ENCODE peak calls at places on chromosome 2, in four cellular contexts. K is breast epithelium, G is HL-60, Z is AG09309. M is an unnamed sample.

GRCh38 chr2:58601017-58601416 is 359.9 kb upstream of the FANCL start:
- DNase-seq in Z (no peak), K (no peak), G (peak), M (peak)

GRCh38 chr2:176415946-176416499 is 146.8 kb downstream of the MTX2 start:
- DNase-seq in G (no peak), K (no peak), Z (no peak), M (no peak)

GRCh38 chr2:67974564-67975430 is 88.0 kb downstream of the C1D start:
- DNase-seq in Z (no peak), K (no peak), G (no peak), M (no peak)

GRCh38 chr2:190408538-190409271 is 550 bp downstream of the MFSD6 start:
- DNase-seq in G (peak), Z (no peak), K (peak), M (no peak)

GRCh38 chr2:195768454-195768853 is 111.4 kb downstream of the SLC39A10 start:
- DNase-seq in K (no peak), G (no peak), Z (no peak), M (no peak)

GRCh38 chr2:27914046-27914792 is 23.7 kb downstream of the BABAM2 start:
- DNase-seq in G (no peak), K (no peak), Z (no peak), M (no peak)

GRCh38 chr2:233252227-233252626 is 754 bp downstream of the ATG16L1 start:
- DNase-seq in K (no peak), G (no peak), Z (no peak), M (no peak)

GRCh38 chr2:101149241-101150192 is 1.7 kb downstream of the TBC1D8 start:
- DNase-seq in Z (no peak), G (no peak), K (no peak), M (no peak)

GRCh38 chr2:116819355-116819754 is 995.1 kb upstream of the DDX18 start:
- DNase-seq in G (no peak), Z (no peak), K (no peak), M (no peak)

GRCh38 chr2:202056611-202057010 is 16.4 kb upstream of the KIAA2012 start:
- DNase-seq in K (no peak), Z (no peak), G (no peak), M (no peak)

DNA sequence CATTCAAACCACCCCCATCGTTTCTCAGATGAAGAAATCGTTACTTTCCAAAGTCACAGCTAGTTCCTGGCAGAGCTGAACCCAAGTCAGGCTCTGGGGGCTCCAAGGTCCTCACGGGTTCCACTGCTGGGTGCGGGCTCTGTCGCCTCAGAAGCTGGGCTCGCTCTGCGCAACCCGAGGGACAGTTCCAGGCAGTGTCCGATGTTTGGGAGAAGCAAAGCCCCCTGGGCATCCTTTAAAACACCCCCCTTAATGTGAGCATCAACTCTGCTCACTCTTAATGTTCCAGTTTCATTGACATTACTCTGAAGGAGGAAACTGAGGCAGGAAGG is 796 bp downstream of the AOX1 start:
- DNase-seq in Z (no peak), K (no peak), G (no peak), M (no peak)
- H3K4me3 ChIP-seq in Z (peak), K (peak), G (no peak), M (peak)

GRCh38 chr2:219220652-219221402 is 2.1 kb upstream of the ABCB6 start:
- DNase-seq in G (no peak), Z (no peak), K (no peak), M (no peak)

GRCh38 chr2:219219113-219219696 is 447 bp upstream of the ABCB6 start:
- DNase-seq in K (no peak), Z (no peak), G (no peak), M (no peak)

GRCh38 chr2:219221956-219222518 is 3.3 kb upstream of the ABCB6 start:
- DNase-seq in Z (no peak), K (no peak), G (no peak), M (no peak)

GRCh38 chr2:219218279-219219112 is at the start of gene ABCB6:
- DNase-seq in Z (peak), G (no peak), K (peak), M (peak)

DNA sequence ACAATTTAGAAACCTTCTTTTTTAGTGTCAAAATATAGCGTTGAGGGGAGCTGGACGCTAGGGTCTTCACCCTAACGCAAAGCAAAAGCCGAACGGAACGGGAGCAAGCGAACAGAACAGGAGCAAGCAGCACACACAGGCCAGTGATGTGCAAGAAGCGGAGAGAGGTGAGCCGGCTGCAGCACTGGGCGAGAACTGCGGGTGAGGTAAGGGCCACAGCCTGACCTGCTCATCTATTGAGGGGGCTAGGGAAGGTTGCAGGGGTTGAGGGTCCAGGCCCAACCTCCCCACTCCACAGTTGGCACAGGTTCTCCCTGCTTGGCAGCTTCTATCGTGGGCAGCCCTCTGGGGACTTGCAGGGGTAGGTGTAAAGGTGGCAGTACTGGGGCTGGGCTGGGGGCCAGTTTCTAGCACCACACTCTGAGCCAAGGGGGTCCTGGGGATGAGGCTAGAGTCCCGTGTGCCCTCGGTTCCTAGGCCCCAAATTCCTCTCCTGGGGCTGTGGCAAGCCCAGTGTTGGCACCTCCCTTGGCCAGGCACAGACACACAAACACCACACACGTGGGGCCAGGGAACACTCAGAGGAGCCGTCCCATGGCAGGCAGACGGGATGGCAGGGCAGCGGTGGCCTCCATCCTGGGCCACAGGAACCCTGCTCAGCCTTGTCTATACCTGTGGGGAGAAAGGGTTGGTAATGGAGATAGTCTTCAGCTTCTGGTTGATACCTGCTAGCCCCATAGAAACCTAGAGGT is 1.2 kb upstream of the ABCB6 start:
- DNase-seq in Z (no peak), K (no peak), G (no peak), M (no peak)
- H3K4me3 ChIP-seq in Z (no peak), K (no peak), G (no peak), M (no peak)

DNA sequence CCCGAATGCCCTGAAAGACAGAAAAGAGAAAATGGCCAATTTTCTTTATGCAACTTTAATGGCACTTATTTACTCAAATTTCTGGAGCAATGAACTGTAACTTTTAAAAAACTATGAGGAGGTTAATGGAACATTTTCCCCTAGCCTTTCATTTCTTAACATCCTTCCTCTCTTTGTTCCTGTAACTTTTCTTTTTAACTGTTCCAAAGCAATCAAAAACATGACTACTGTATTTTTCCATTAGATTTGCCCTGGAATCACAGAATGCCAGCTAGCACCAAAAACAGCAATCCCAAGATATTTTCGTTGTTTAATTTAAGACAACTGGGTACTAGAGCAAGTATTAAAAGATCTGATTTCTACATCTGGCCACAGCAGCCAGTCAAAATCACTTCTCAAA is 3.8 kb downstream of the STARD7 start:
- DNase-seq in Z (no peak), G (no peak), K (no peak), M (no peak)
- H3K4me3 ChIP-seq in Z (no peak), G (no peak), K (peak), M (peak)

DNA sequence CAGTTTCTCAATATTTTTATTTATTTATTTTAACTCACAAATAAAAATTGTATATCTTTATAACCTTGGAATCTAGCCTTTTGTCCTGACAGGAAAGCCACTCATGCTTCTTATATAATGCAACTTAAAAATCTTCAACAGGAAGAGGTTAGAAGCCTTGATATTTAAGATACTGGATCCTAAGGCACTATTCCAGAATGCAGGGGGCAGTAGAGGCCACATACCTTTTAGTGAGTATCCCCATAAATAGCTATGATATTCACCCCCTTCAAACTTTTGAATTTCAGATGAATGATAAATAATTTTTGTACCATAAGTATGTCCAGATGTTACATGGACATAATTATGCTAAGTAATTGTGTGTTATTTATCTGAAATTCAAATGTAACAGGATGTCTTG is 592.7 kb upstream of the VRK2 start:
- DNase-seq in G (no peak), K (no peak), Z (no peak), M (no peak)
- H3K4me3 ChIP-seq in G (no peak), K (no peak), Z (no peak), M (no peak)

GRCh38 chr2:50111067-50111466 is 920.9 kb downstream of the NRXN1 start:
- DNase-seq in G (no peak), K (no peak), Z (no peak), M (no peak)
- H3K4me3 ChIP-seq in G (no peak), K (no peak), Z (no peak), M (no peak)

M was measured in skeletal muscle cell.